ENCODE peak calls at places on chromosomes 6 and 20, in five cellular contexts. F is HT1080, X is cardiac muscle cell, P is B cell, M is T-helper 9 cell. G is an unnamed sample.

GRCh38 chr6:14791525-14791924 is 454.3 kb upstream of the JARID2 start:
- DNase-seq in X (peak), P (no peak), F (no peak), M (no peak), G (no peak)

GRCh38 chr20:21053002-21053762 is 53.0 kb downstream of the LINC00237 start:
- DNase-seq in P (no peak), X (no peak), M (no peak), F (no peak), G (no peak)

GRCh38 chr20:10259166-10259565 is 40.5 kb downstream of the SNAP25 start:
- DNase-seq in F (no peak), X (no peak), P (no peak), M (no peak), G (no peak)

GRCh38 chr6:82143041-82143481 is 104.5 kb downstream of the IBTK start:
- DNase-seq in X (no peak), F (no peak), P (no peak), M (no peak), G (no peak)

GRCh38 chr20:36173451-36173933 is 19.0 kb downstream of the EPB41L1 start:
- DNase-seq in F (no peak), P (no peak), M (no peak), X (peak), G (peak)

GRCh38 chr6:166712554-166713228 is 85.6 kb upstream of the RPS6KA2 start:
- DNase-seq in P (no peak), X (no peak), M (no peak), F (no peak), G (no peak)

GRCh38 chr6:2166717-2167116 is 78.7 kb downstream of the GMDS start:
- DNase-seq in X (no peak), M (no peak), F (peak), P (no peak), G (no peak)

GRCh38 chr6:142384455-142385332 is 82.9 kb downstream of the ADGRG6 start:
- DNase-seq in X (no peak), F (no peak), P (no peak), M (no peak), G (no peak)

GRCh38 chr20:49892260-49893216 is 22.8 kb downstream of the SPATA2 start:
- DNase-seq in P (no peak), F (no peak), M (no peak), X (peak), G (no peak)

GRCh38 chr6:13012977-13013680 is 296.6 kb downstream of the PHACTR1 start:
- DNase-seq in F (no peak), M (no peak), X (peak), P (peak), G (no peak)

GRCh38 chr6:116557863-116558262 is 4.3 kb downstream of the CALHM4 start:
- DNase-seq in F (peak), M (no peak), X (peak), P (no peak), G (no peak)

G was measured in T-helper 2 cell.